ENCODE peak calls at places on chromosomes 6 and 20, in four cellular contexts. One of them, this sample, is unnamed.
A peak's percentile ranks its signal among the peaks of the same experiment; 100 is the strongest.

GRCh38 chr6:149897015-149897697 is 757 bp downstream of the RAET1E start:
- DNase-seq in skeletal muscle cell: peak; percentile 71
- DNase-seq in iris pigment epithelial cell: peak; percentile 88
- DNase-seq in EH: peak; percentile 95
- DNase-seq in this sample: peak; percentile 86

GRCh38 chr6:44700422-44700821 is 312.9 kb downstream of the CDC5L start:
- DNase-seq in skeletal muscle cell: no peak
- DNase-seq in iris pigment epithelial cell: no peak
- DNase-seq in EH: no peak
- DNase-seq in this sample: no peak

GRCh38 chr6:113644861-113645575 is 212.1 kb upstream of the MARCKS start:
- DNase-seq in skeletal muscle cell: peak; percentile 97
- DNase-seq in iris pigment epithelial cell: peak; percentile 97
- DNase-seq in EH: peak; percentile 99
- DNase-seq in this sample: peak; percentile 97

GRCh38 chr6:72246926-72247325 is 360.6 kb downstream of the RIMS1 start:
- DNase-seq in skeletal muscle cell: no peak
- DNase-seq in iris pigment epithelial cell: peak; percentile 3
- DNase-seq in EH: no peak
- DNase-seq in this sample: no peak

GRCh38 chr6:32666420-32667300 is at the start of gene HLA-DQB1:
- DNase-seq in skeletal muscle cell: no peak
- DNase-seq in iris pigment epithelial cell: peak; percentile 11
- DNase-seq in EH: peak; percentile 34
- DNase-seq in this sample: no peak

GRCh38 chr20:58362970-58363369 is 26.1 kb upstream of the VAPB start:
- DNase-seq in skeletal muscle cell: no peak
- DNase-seq in iris pigment epithelial cell: no peak
- DNase-seq in EH: no peak
- DNase-seq in this sample: no peak

GRCh38 chr20:1588166-1588868 is 30.8 kb upstream of the SIRPD start:
- DNase-seq in skeletal muscle cell: no peak
- DNase-seq in iris pigment epithelial cell: no peak
- DNase-seq in EH: no peak
- DNase-seq in this sample: no peak

GRCh38 chr6:108350528-108350927 is 55.7 kb downstream of the AFG1L start:
- DNase-seq in skeletal muscle cell: no peak
- DNase-seq in iris pigment epithelial cell: no peak
- DNase-seq in EH: no peak
- DNase-seq in this sample: no peak

GRCh38 chr6:12570461-12571030 is 146.0 kb upstream of the PHACTR1 start:
- DNase-seq in skeletal muscle cell: no peak
- DNase-seq in iris pigment epithelial cell: no peak
- DNase-seq in EH: peak; percentile 70
- DNase-seq in this sample: peak; percentile 71

GRCh38 chr6:85662251-85662650 is 19.6 kb upstream of the SYNCRIP start:
- DNase-seq in skeletal muscle cell: no peak
- DNase-seq in iris pigment epithelial cell: no peak
- DNase-seq in EH: no peak
- DNase-seq in this sample: no peak

GRCh38 chr20:24892522-24892921 is 56.5 kb upstream of the CST7 start:
- DNase-seq in skeletal muscle cell: no peak
- DNase-seq in iris pigment epithelial cell: no peak
- DNase-seq in EH: no peak
- DNase-seq in this sample: no peak

GRCh38 chr6:83153958-83154357 is 39.1 kb downstream of the PGM3 start:
- DNase-seq in skeletal muscle cell: peak; percentile 8
- DNase-seq in iris pigment epithelial cell: peak; percentile 33
- DNase-seq in EH: peak; percentile 8
- DNase-seq in this sample: no peak

GRCh38 chr6:152270301-152270925 is 366.7 kb downstream of the SYNE1 start:
- DNase-seq in skeletal muscle cell: no peak
- DNase-seq in iris pigment epithelial cell: peak; percentile 78
- DNase-seq in EH: peak; percentile 68
- DNase-seq in this sample: no peak

GRCh38 chr6:28081486-28081751 is 1.1 kb downstream of the ZNF165 start:
- DNase-seq in skeletal muscle cell: no peak
- DNase-seq in iris pigment epithelial cell: peak; percentile 2
- DNase-seq in EH: peak; percentile 1
- DNase-seq in this sample: no peak

This sample was measured in astrocyte of the cerebellum.